ENCODE peak calls at places on chromosome 13, in nine cellular contexts. N is H1; L is anterior cingulate cortex; Q is thoracic aorta; R is stimulated activated CD4-positive, alpha-beta T cell treated with anti-CD3 and anti-CD28 coated beads, Interleukin-1b, Interleukin-23, amount 100 ng/mL, for 1 hour; I is T-helper 2 cell; W is retina; A is stimulated activated CD8-positive, alpha-beta memory T cell treated with anti-CD3 and anti-CD28 coated beads, Interleukin-7, amount 100 ng/mL, for 24 hours; E is NCI-H748 treated with DMSO at 0.1 percent for 48 hours. G is an unnamed sample.

GRCh38 chr13:37446503-37446902 is 152.1 kb downstream of the POSTN start:
- DNase-seq in R (no peak), W (no peak), Q (no peak), L (no peak), E (no peak), A (no peak), I (no peak), N (no peak), G (peak)

GRCh38 chr13:27997904-27998522 is 9.5 kb upstream of the URAD start:
- DNase-seq in W (peak), Q (no peak), E (peak), R (no peak), A (no peak), N (peak), L (no peak), I (no peak), G (no peak)

GRCh38 chr13:47220453-47221150 is 323.7 kb upstream of the HTR2A start:
- DNase-seq in E (no peak), I (no peak), L (no peak), W (no peak), Q (no peak), R (no peak), A (no peak), N (no peak), G (no peak)

GRCh38 chr13:79724348-79725103 is 243.6 kb downstream of the NDFIP2 start:
- DNase-seq in R (no peak), N (no peak), W (no peak), Q (no peak), A (no peak), E (peak), L (no peak), I (no peak), G (no peak)

GRCh38 chr13:44232729-44233128 is 140.9 kb upstream of the SERP2 start:
- DNase-seq in Q (no peak), W (no peak), I (no peak), N (no peak), L (no peak), E (no peak), R (no peak), A (no peak), G (no peak)

GRCh38 chr13:21216332-21216731 is 39.9 kb downstream of the MRPL57 start:
- DNase-seq in W (peak), Q (no peak), I (no peak), N (no peak), A (no peak), L (no peak), R (no peak), E (no peak), G (no peak)

GRCh38 chr13:73765651-73766384 is 368.4 kb downstream of the KLF12 start:
- DNase-seq in E (peak), Q (peak), W (peak), R (peak), A (peak), L (peak), N (peak), I (peak), G (no peak)

GRCh38 chr13:41648314-41648935 is 191.1 kb downstream of the RGCC start:
- DNase-seq in I (no peak), N (no peak), Q (no peak), A (no peak), R (no peak), L (no peak), E (no peak), W (no peak), G (no peak)

GRCh38 chr13:84400711-84401110 is 518.4 kb upstream of the SLITRK1 start:
- DNase-seq in W (no peak), A (no peak), R (no peak), N (no peak), L (no peak), Q (no peak), E (peak), I (no peak), G (peak)

GRCh38 chr13:40315416-40316064 is 350.9 kb downstream of the FOXO1 start:
- DNase-seq in R (peak), W (no peak), L (no peak), N (no peak), I (no peak), Q (no peak), A (no peak), E (no peak), G (no peak)

GRCh38 chr13:34941436-34941834 is 635 bp upstream of the NBEA start:
- DNase-seq in E (no peak), L (no peak), A (no peak), R (no peak), N (no peak), I (no peak), W (no peak), Q (no peak), G (no peak)